ENCODE peak calls at places on chromosomes 7 and 10, in four cellular contexts. One of them, this sample, is unnamed.

GRCh38 chr10:132516771-132517725 is 20.5 kb upstream of the INPP5A start:
- DNase-seq in putamen: peak
- DNase-seq in HuH-7: peak
- DNase-seq in MCF 10A: peak
- DNase-seq in this sample: peak

GRCh38 chr10:125038637-125039036 is 96.7 kb downstream of the ZRANB1 start:
- DNase-seq in putamen: no peak
- DNase-seq in HuH-7: peak
- DNase-seq in MCF 10A: peak
- DNase-seq in this sample: no peak

GRCh38 chr7:103569621-103570305 is 123.8 kb upstream of the SLC26A5 start:
- DNase-seq in MCF 10A: no peak
- DNase-seq in putamen: no peak
- DNase-seq in HuH-7: no peak
- DNase-seq in this sample: no peak

GRCh38 chr10:14880201-14880600 is 1.5 kb downstream of the SUV39H2 start:
- DNase-seq in MCF 10A: peak
- DNase-seq in putamen: no peak
- DNase-seq in HuH-7: peak
- DNase-seq in this sample: no peak

GRCh38 chr10:120505866-120506265 is 48.8 kb downstream of the PLPP4 start:
- DNase-seq in HuH-7: no peak
- DNase-seq in MCF 10A: peak
- DNase-seq in putamen: peak
- DNase-seq in this sample: no peak

GRCh38 chr7:124462249-124462648 is 303.3 kb downstream of the GPR37 start:
- DNase-seq in HuH-7: no peak
- DNase-seq in MCF 10A: peak
- DNase-seq in putamen: no peak
- DNase-seq in this sample: no peak

GRCh38 chr7:152894295-152895170 is 135.0 kb downstream of the ACTR3B start:
- DNase-seq in MCF 10A: no peak
- DNase-seq in putamen: no peak
- DNase-seq in HuH-7: peak
- DNase-seq in this sample: no peak

GRCh38 chr7:113321201-113321600 is 202.8 kb upstream of the SMIM30 start:
- DNase-seq in HuH-7: no peak
- DNase-seq in putamen: no peak
- DNase-seq in MCF 10A: peak
- DNase-seq in this sample: no peak

GRCh38 chr10:125014984-125015944 is 73.3 kb downstream of the ZRANB1 start:
- DNase-seq in putamen: no peak
- DNase-seq in HuH-7: no peak
- DNase-seq in MCF 10A: no peak
- DNase-seq in this sample: no peak

GRCh38 chr7:75804705-75805104 is 8.9 kb downstream of the CCL24 start:
- DNase-seq in putamen: no peak
- DNase-seq in MCF 10A: no peak
- DNase-seq in HuH-7: no peak
- DNase-seq in this sample: no peak

GRCh38 chr10:12966067-12966466 is 35.4 kb downstream of the CCDC3 start:
- DNase-seq in HuH-7: no peak
- DNase-seq in MCF 10A: no peak
- DNase-seq in putamen: no peak
- DNase-seq in this sample: no peak

GRCh38 chr10:130425881-130426435 is 289.8 kb downstream of the GLRX3 start:
- DNase-seq in HuH-7: no peak
- DNase-seq in MCF 10A: no peak
- DNase-seq in putamen: no peak
- DNase-seq in this sample: no peak

GRCh38 chr7:47449810-47450586 is 131.9 kb downstream of the TNS3 start:
- DNase-seq in putamen: no peak
- DNase-seq in MCF 10A: no peak
- DNase-seq in HuH-7: no peak
- DNase-seq in this sample: no peak

GRCh38 chr7:151631149-151631967 is 111.7 kb upstream of the RHEB start:
- DNase-seq in MCF 10A: peak
- DNase-seq in HuH-7: no peak
- DNase-seq in putamen: no peak
- DNase-seq in this sample: no peak

GRCh38 chr10:44969854-44970253 is 8.8 kb downstream of the DEPP1 start:
- DNase-seq in HuH-7: no peak
- DNase-seq in putamen: no peak
- DNase-seq in MCF 10A: no peak
- DNase-seq in this sample: no peak

GRCh38 chr10:72315054-72315453 is 39.7 kb downstream of the DNAJB12 start:
- DNase-seq in putamen: no peak
- DNase-seq in HuH-7: no peak
- DNase-seq in MCF 10A: peak
- DNase-seq in this sample: no peak

GRCh38 chr7:33130184-33130583 is 820 bp downstream of the BBS9 start:
- DNase-seq in MCF 10A: no peak
- DNase-seq in HuH-7: no peak
- DNase-seq in putamen: no peak
- DNase-seq in this sample: no peak

GRCh38 chr10:102776779-102777417 is 33.1 kb downstream of the WBP1L start:
- DNase-seq in MCF 10A: peak
- DNase-seq in HuH-7: no peak
- DNase-seq in putamen: peak
- DNase-seq in this sample: no peak

GRCh38 chr10:118571123-118571522 is 24.3 kb downstream of the PRLHR start:
- DNase-seq in putamen: peak
- DNase-seq in HuH-7: no peak
- DNase-seq in MCF 10A: no peak
- DNase-seq in this sample: no peak

GRCh38 chr10:44803820-44804219 is 107.3 kb upstream of the TMEM72 start:
- DNase-seq in HuH-7: no peak
- DNase-seq in MCF 10A: no peak
- DNase-seq in putamen: no peak
- DNase-seq in this sample: no peak

GRCh38 chr7:37452346-37452745 is 3.7 kb upstream of the ELMO1 start:
- DNase-seq in MCF 10A: no peak
- DNase-seq in HuH-7: no peak
- DNase-seq in putamen: no peak
- DNase-seq in this sample: no peak

GRCh38 chr10:3419719-3420495 is 247.3 kb upstream of the PITRM1 start:
- DNase-seq in MCF 10A: no peak
- DNase-seq in HuH-7: no peak
- DNase-seq in putamen: no peak
- DNase-seq in this sample: no peak

GRCh38 chr7:119341822-119342221 is 931.2 kb upstream of the KCND2 start:
- DNase-seq in HuH-7: peak
- DNase-seq in MCF 10A: no peak
- DNase-seq in putamen: no peak
- DNase-seq in this sample: no peak

GRCh38 chr10:71436268-71436922 is 39.7 kb downstream of the CDH23 start:
- DNase-seq in MCF 10A: no peak
- DNase-seq in HuH-7: no peak
- DNase-seq in putamen: no peak
- DNase-seq in this sample: no peak

GRCh38 chr10:129766611-129767550 is 197.2 kb downstream of the EBF3 start:
- DNase-seq in putamen: no peak
- DNase-seq in HuH-7: no peak
- DNase-seq in MCF 10A: no peak
- DNase-seq in this sample: no peak

GRCh38 chr10:26765549-26765948 is 68.0 kb downstream of the PDSS1 start:
- DNase-seq in HuH-7: no peak
- DNase-seq in putamen: no peak
- DNase-seq in MCF 10A: no peak
- DNase-seq in this sample: no peak

GRCh38 chr7:130891254-130892094 is 157.5 kb upstream of the KLF14 start:
- DNase-seq in MCF 10A: peak
- DNase-seq in putamen: no peak
- DNase-seq in HuH-7: no peak
- DNase-seq in this sample: no peak

GRCh38 chr10:132394936-132395703 is 1.9 kb upstream of the PWWP2B start:
- DNase-seq in putamen: no peak
- DNase-seq in MCF 10A: no peak
- DNase-seq in HuH-7: no peak
- DNase-seq in this sample: no peak

GRCh38 chr10:91683976-91684375 is 51.1 kb upstream of the PPP1R3C start:
- DNase-seq in putamen: no peak
- DNase-seq in HuH-7: no peak
- DNase-seq in MCF 10A: peak
- DNase-seq in this sample: no peak

This sample was measured in activated CD4-positive, CD25-positive, alpha-beta regulatory T cell treated with anti-CD3 and anti-CD28 coated beads, Interleukin-2, amount 50 U/mL, for 72 hours.